ENCODE peak calls at places on chromosomes 3 and 15, in four cellular contexts. N, R, O and K are unnamed samples.

GRCh38 chr15:57560976-57561711 is 30.6 kb upstream of the MYZAP start:
- DNase-seq in N (peak; percentile 81), R (peak; percentile 16), O (peak; percentile 62), K (peak; percentile 17)

GRCh38 chr15:63331456-63331855 is 50.2 kb downstream of the CA12 start:
- DNase-seq in N (no peak), R (no peak), O (no peak), K (no peak)

GRCh38 chr3:141605883-141606282 is 119.1 kb downstream of the RASA2 start:
- DNase-seq in N (no peak), R (no peak), O (no peak), K (no peak)

GRCh38 chr3:138850151-138850550 is 15.4 kb upstream of the PIK3CB start:
- DNase-seq in N (no peak), R (no peak), O (no peak), K (no peak)

GRCh38 chr3:181941250-181941649 is 229.5 kb downstream of the SOX2 start:
- DNase-seq in N (no peak), R (no peak), O (no peak), K (no peak)

GRCh38 chr15:28043625-28044520 is 55.2 kb downstream of the OCA2 start:
- DNase-seq in N (no peak), R (no peak), O (no peak), K (no peak)

GRCh38 chr15:68372291-68372811 is 59.6 kb downstream of the ITGA11 start:
- DNase-seq in N (no peak), R (no peak), O (no peak), K (peak; percentile 13)

GRCh38 chr3:141979050-141979671 is 102.7 kb downstream of the ATP1B3 start:
- DNase-seq in N (no peak), R (no peak), O (no peak), K (no peak)

GRCh38 chr3:155131104-155131503 is 51.0 kb downstream of the MME start:
- DNase-seq in N (no peak), R (no peak), O (no peak), K (no peak)

GRCh38 chr3:127569160-127569559 is 21.4 kb downstream of the TPRA1 start:
- DNase-seq in N (no peak), R (no peak), O (no peak), K (no peak)

GRCh38 chr3:11553436-11554235 is 90.1 kb downstream of the VGLL4 start:
- DNase-seq in N (peak; percentile 51), R (no peak), O (no peak), K (no peak)

GRCh38 chr3:101725192-101725889 is 927 bp downstream of the CEP97 start:
- DNase-seq in N (peak; percentile 34), R (no peak), O (no peak), K (no peak)

GRCh38 chr3:120284702-120285507 is at the start of gene GPR156:
- DNase-seq in N (no peak), R (no peak), O (no peak), K (no peak)

GRCh38 chr15:50355980-50356379 is 982 bp upstream of the GABPB1 start:
- DNase-seq in N (no peak), R (no peak), O (no peak), K (no peak)

GRCh38 chr3:56838441-56838840 is 36.7 kb upstream of the ARHGEF3 start:
- DNase-seq in N (no peak), R (no peak), O (no peak), K (no peak)

GRCh38 chr15:33871911-33872760 is 96.2 kb upstream of the CHRM5 start:
- DNase-seq in N (no peak), R (no peak), O (no peak), K (no peak)

GRCh38 chr3:129045675-129046036 is 14.9 kb upstream of the GP9 start:
- DNase-seq in N (no peak), R (no peak), O (no peak), K (no peak)

GRCh38 chr15:67143646-67144045 is 78.2 kb downstream of the SMAD3 start:
- DNase-seq in N (no peak), R (no peak), O (no peak), K (no peak)

GRCh38 chr15:67145307-67145610 is 79.9 kb downstream of the SMAD3 start:
- DNase-seq in N (no peak), R (no peak), O (no peak), K (no peak)

GRCh38 chr15:67146214-67146613 is 80.8 kb downstream of the SMAD3 start:
- DNase-seq in N (peak; percentile 68), R (no peak), O (no peak), K (peak; percentile 32)

GRCh38 chr15:67145710-67146109 is 80.3 kb downstream of the SMAD3 start:
- DNase-seq in N (no peak), R (no peak), O (no peak), K (no peak)

DNA sequence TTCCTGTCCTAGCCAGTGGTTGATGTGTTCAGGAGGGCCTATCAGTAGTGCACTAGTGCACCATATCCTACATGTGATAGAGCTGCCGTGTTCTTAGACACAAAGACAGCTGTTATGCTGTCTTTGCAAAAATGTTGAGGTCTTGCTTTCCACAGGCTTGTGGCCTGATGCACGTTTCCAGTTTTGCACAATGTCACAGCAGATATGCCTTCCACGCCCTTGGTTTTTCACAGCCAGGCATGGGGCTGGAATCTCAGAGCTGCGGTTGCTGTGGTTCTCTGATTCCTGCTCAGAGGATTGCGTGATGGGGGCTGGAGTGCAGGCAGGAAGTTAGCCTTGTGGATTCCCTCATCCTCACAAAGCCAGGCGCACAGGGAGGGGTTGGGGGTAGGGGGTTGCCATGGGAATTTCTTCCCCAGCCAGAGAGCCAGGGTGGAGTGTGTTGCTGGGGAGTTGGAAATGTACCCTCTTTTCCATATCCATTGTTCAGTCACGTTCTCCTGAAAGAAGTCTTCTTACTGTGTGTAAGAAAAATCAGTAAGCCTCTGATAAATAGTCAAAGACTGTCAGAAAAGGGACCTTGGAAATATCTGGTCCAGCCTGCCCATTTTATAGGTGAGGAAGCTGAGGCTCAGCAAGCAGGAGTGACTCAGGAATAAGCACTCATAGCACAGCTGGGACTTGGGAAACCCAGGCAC is 79.4 kb downstream of the SMAD3 start:
- DNase-seq in N (no peak), R (no peak), O (no peak), K (no peak)
- TF ChIP-seq POLR2A in N (no peak), R (no peak), O (no peak), K (no peak)

DNA sequence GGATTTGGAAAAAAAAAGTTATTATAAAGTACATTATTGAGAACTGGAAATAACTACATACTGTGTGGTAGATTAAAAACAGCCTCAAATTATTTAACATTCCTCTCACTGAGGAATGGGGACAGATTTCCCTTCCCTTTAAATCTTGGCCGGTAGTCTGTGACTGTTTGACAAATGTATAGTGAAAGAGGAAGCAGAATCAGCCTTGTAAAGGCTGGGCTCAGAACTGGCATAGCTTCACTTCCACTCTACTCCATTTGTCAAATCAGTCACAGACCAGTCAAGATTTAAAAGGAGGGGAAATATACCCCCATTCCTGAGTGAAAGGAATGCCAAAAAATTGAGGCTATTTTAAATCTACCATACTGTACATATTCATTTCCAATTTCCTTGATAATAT is 18.2 kb upstream of the B4GALT4 start:
- DNase-seq in N (no peak), R (no peak), O (no peak), K (no peak)
- TF ChIP-seq POLR2A in N (no peak), R (no peak), O (no peak), K (no peak)

GRCh38 chr3:172100482-172100881 is 61.1 kb downstream of the FNDC3B start:
- DNase-seq in N (no peak), R (no peak), O (no peak), K (no peak)

GRCh38 chr3:172101107-172101506 is 61.7 kb downstream of the FNDC3B start:
- DNase-seq in N (no peak), R (no peak), O (no peak), K (no peak)

GRCh38 chr3:172102883-172103310 is 63.5 kb downstream of the FNDC3B start:
- DNase-seq in N (no peak), R (no peak), O (no peak), K (no peak)

GRCh38 chr3:172103724-172104123 is 64.3 kb downstream of the FNDC3B start:
- DNase-seq in N (no peak), R (no peak), O (no peak), K (no peak)

DNA sequence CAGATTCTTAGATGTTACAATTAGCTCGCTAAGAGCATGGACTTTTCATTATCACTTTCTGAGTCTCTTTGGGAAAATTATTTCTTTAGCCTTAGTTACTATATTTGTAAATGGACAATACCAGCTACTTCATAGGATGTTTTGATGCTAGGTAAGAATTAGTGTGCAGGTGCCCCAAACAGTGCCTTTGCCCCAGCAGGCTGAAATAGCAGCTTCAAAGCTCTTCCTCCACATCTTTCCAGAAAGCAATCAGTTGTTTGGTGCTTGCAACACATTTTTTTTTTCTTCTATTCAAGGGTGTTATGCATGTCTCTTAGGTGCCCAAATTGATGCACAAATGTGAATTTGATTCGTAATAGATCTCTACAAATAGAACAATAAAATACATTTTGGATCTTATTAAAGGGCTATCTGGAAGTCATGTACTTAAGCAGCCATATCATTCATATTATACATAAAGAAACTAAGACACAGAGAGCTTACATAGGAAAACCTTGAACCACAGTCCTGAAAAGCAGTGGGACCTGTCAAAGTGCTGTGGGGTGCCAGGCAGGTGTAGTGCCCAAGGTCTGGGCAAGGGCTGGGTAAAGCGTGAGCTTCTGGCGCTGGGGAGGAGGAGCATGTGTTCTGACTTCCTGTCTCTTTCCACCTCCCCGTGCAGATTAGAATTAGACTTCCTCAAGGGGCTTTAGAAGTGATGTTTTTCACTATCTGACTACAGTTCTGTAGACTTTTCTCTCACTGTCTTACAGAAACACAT is 62.9 kb downstream of the FNDC3B start:
- DNase-seq in N (peak; percentile 56), R (no peak), O (no peak), K (no peak)
- TF ChIP-seq POLR2A in N (no peak), R (no peak), O (no peak), K (no peak)

GRCh38 chr3:136818191-136818850 is 605 bp upstream of the SLC35G2 start:
- DNase-seq in N (peak; percentile 44), R (no peak), O (no peak), K (peak; percentile 85)

GRCh38 chr3:136819784-136820640 is 1.1 kb downstream of the SLC35G2 start:
- DNase-seq in N (peak; percentile 53), R (no peak), O (no peak), K (no peak)

GRCh38 chr3:136817448-136817847 is 1.5 kb upstream of the SLC35G2 start:
- DNase-seq in N (no peak), R (no peak), O (no peak), K (no peak)

GRCh38 chr3:136818851-136819783 is at the start of gene SLC35G2:
- DNase-seq in N (peak; percentile 38), R (no peak), O (no peak), K (no peak)
- TF ChIP-seq POLR2A in N (no peak), R (no peak), O (no peak), K (no peak)

GRCh38 chr3:123758081-123758564 is 126.0 kb downstream of the MYLK start:
- DNase-seq in N (no peak), R (no peak), O (no peak), K (no peak)
- TF ChIP-seq POLR2A in N (no peak), R (no peak), O (no peak), K (no peak)

DNA sequence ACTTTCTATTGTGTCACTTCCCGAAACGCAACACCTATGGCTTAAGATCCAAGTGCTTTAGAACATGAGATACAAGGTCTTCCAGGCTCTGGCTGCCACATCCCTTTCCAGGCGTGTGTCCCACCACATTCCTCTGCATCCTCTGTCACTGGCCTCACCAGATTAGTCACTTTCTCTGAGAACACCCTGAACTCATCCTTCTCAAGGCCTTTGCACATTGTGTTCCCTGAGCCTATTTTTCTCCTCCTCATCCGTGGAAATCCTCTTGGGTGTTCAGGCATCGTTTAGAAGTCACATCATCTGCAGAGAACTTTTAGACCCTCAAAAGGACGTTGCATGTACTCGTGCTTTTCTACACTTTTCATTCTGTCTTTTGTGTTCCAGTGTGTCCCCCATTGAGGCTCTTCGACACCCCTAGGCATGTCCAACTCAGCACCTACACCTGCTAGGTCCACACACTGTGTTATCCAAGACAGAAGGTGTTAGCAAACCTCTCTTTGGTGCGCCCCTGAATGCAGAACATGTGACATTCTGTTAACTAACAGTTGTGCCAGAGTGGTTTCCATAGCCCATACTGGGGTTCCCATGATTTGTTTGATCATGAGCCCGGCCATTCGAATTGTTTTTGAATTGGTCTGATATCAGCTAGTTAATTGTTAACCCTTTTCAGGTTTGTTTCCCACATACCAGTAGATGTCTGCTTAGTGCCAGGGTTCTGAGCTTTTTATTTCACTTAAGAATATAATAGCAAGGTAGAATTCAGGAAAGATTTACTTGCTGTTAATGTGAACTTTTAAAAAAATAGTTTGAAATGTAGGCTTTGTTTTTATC is 67.2 kb downstream of the LPP start:
- DNase-seq in N (no peak), R (no peak), O (no peak), K (no peak)
- TF ChIP-seq POLR2A in N (no peak), R (peak; percentile 14), O (no peak), K (no peak)